ENCODE peak calls at places on chromosomes 5 and 9, in four cellular contexts. N, Y, A and C are unnamed samples. For H3K4me1 and H3K27me3, the result is how much of the 10 kb centered on the place peaks cover.

GRCh38 chr9:6605202-6605601 is 40.3 kb downstream of the GLDC start:
- DNase-seq in N (no peak), Y (no peak), A (no peak), C (no peak)

GRCh38 chr5:153952057-153952456 is 86.7 kb downstream of the FAM114A2 start:
- DNase-seq in N (no peak), Y (no peak), A (no peak), C (no peak)

GRCh38 chr5:145968970-145969713 is 32.8 kb downstream of the SH3RF2 start:
- DNase-seq in N (no peak), Y (no peak), A (no peak), C (no peak)

GRCh38 chr5:167561796-167562195 is 729.6 kb upstream of the WWC1 start:
- DNase-seq in N (no peak), Y (no peak), A (no peak), C (no peak)

GRCh38 chr5:43997647-43998251 is 391.5 kb downstream of the FGF10 start:
- DNase-seq in N (peak), Y (peak), A (no peak), C (no peak)

GRCh38 chr9:106696804-106697203 is 166.2 kb upstream of the ZNF462 start:
- DNase-seq in N (no peak), Y (no peak), A (no peak), C (no peak)

GRCh38 chr9:129109952-129110739 is 447 bp downstream of the CRAT start:
- DNase-seq in N (peak), Y (peak), A (peak), C (no peak)

GRCh38 chr5:120146787-120147186 is 317.3 kb upstream of the PRR16 start:
- DNase-seq in N (peak), Y (no peak), A (no peak), C (peak)

GRCh38 chr5:88833371-88834107 is 49.4 kb downstream of the MEF2C start:
- DNase-seq in N (peak), Y (peak), A (peak), C (no peak)

GRCh38 chr9:99185328-99185632 is 36.5 kb downstream of the ALG2 start:
- DNase-seq in N (no peak), Y (no peak), A (no peak), C (no peak)

GRCh38 chr9:129712595-129713524 is 40.0 kb downstream of the PTGES start:
- DNase-seq in N (peak), Y (peak), A (no peak), C (no peak)

GRCh38 chr9:135960328-135961276 is 571 bp downstream of the UBAC1 start:
- DNase-seq in N (no peak), Y (peak), A (no peak), C (peak)

GRCh38 chr9:133238272-133238850 is 29.3 kb upstream of the OBP2B start:
- DNase-seq in N (no peak), Y (peak), A (peak), C (no peak)

GRCh38 chr9:126057869-126058467 is 268.7 kb upstream of the MVB12B start:
- DNase-seq in N (no peak), Y (no peak), A (no peak), C (no peak)

GRCh38 chr9:2047916-2048315 is 32.8 kb downstream of the SMARCA2 start:
- DNase-seq in N (no peak), Y (no peak), A (no peak), C (no peak)

GRCh38 chr5:816176-816575 is 31.6 kb upstream of the ZDHHC11B start:
- DNase-seq in N (no peak), Y (no peak), A (no peak), C (no peak)

GRCh38 chr9:70398145-70398556 is 16.3 kb downstream of the KLF9 start:
- DNase-seq in N (no peak), Y (no peak), A (no peak), C (no peak)

GRCh38 chr9:93154293-93154903 is 20.3 kb upstream of the NINJ1 start:
- DNase-seq in N (no peak), Y (peak), A (no peak), C (no peak)

GRCh38 chr9:81896067-81896466 is 32.2 kb upstream of the SPATA31D4 start:
- DNase-seq in N (no peak), Y (no peak), A (no peak), C (no peak)

GRCh38 chr9:81894891-81895290 is 33.3 kb upstream of the SPATA31D4 start:
- DNase-seq in N (peak), Y (no peak), A (no peak), C (no peak)

GRCh38 chr9:81902601-81903000 is 25.6 kb upstream of the SPATA31D4 start:
- DNase-seq in N (peak), Y (peak), A (no peak), C (no peak)

GRCh38 chr9:81902191-81902590 is 26.0 kb upstream of the SPATA31D4 start:
- DNase-seq in N (peak), Y (no peak), A (no peak), C (no peak)

DNA sequence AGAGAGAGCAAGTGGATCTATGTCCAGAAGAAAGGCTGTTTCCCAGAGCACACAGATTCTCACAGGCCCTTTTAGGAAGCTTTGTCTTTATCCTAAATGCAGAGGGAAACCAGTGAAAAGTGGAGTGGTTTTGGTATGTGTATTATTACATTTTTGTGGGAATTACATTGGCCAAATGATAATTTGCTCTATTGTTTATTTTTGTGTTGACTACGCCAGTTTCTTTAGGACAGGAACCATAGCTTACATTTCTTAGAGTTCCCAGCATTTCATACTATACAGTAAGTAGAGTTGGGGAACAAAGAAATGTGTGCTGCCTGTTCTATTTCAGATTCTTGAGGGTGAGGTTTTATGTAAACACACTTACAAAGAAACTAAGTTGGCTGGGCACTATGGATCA is 29.4 kb upstream of the SPATA31D4 start:
- DNase-seq in N (peak), Y (no peak), A (no peak), C (no peak)
- H3K4me1 ChIP-seq in N (under half), Y (under half), A (under half), C (under half)

GRCh38 chr5:102971693-102972293 is 148.1 kb downstream of the GIN1 start:
- DNase-seq in N (peak), Y (peak), A (no peak), C (no peak)
- TF ChIP-seq CTCF in N (peak), Y (peak), A (peak), C (peak)

DNA sequence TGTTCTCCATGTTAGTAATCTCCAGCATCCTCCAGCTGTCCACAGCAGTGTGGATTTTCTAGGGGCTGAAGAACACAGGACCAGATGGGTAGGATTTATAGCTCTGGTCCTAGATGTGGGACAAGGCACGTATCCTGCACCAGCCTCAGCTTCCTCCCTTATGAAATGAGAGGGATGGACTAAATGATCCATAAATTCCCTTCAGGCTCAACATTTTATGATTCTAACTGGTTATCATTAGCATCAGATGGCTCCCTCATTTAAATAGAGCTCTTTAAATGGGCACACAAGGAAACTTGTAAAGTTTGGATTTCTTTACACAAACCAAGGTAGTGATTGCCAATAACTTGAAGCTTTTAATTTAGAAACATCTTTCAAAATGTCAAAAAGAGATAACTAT is 97.7 kb downstream of the ESM1 start:
- DNase-seq in N (no peak), Y (no peak), A (no peak), C (no peak)
- H3K27me3 ChIP-seq in N (under half), Y (under half), A (under half), C (under half)

GRCh38 chr9:745761-746414 is 95.6 kb upstream of the DMRT1 start:
- DNase-seq in N (no peak), Y (no peak), A (no peak), C (no peak)

GRCh38 chr9:749712-750111 is 91.8 kb upstream of the DMRT1 start:
- DNase-seq in N (no peak), Y (no peak), A (no peak), C (no peak)

GRCh38 chr9:748861-749497 is 92.5 kb upstream of the DMRT1 start:
- DNase-seq in N (no peak), Y (no peak), A (no peak), C (peak)

GRCh38 chr9:746661-747434 is 94.6 kb upstream of the DMRT1 start:
- DNase-seq in N (no peak), Y (no peak), A (no peak), C (peak)

DNA sequence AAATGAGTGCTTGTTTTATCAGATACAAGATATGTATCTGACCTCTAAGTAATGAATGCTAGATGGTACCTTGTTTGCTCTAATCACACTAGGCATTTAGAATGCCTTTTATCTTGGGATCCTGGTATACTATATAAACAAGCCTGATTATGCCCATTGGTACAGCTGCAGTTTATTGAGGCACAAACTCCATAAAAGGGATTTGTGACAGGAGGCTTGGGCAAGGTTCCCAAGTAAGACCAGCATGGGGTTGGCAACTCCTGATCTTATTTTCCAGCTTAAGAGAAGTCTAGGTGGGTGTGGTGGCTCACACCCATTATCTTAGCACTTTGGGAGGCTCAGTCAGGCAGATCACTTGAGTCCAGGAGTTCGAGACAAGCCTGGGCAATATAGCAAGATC is 93.9 kb upstream of the DMRT1 start:
- DNase-seq in N (no peak), Y (no peak), A (no peak), C (no peak)
- H3K4me1 ChIP-seq in N (under half), Y (under half), A (under half), C (under half)

GRCh38 chr5:91225848-91226686 is 157.1 kb downstream of the ARRDC3 start:
- DNase-seq in N (no peak), Y (peak), A (no peak), C (no peak)
- TF ChIP-seq CTCF in N (peak), Y (peak), A (peak), C (peak)